ENCODE peak calls at places on chromosomes 1 and 21, in eight cellular contexts. One of them, this sample, is unnamed.

GRCh38 chr1:236762410-236762809 is 32.7 kb upstream of the MTR start:
- DNase-seq in stimulated activated CD8-positive, alpha-beta memory T cell treated with anti-CD3 and anti-CD28 coated beads, Interleukin-2, amount 100 ng/mL, for 1 hour: no peak
- DNase-seq in amniotic stem cell: no peak
- DNase-seq in OCI-LY7: no peak
- DNase-seq in activated CD8-positive, alpha-beta T cell treated with anti-CD3 and anti-CD28 coated beads, Interleukin-2, amount 10 ng/mL, durations not matched to agents 7 days and 5 days: no peak
- DNase-seq in natural killer cell: no peak
- DNase-seq in stimulated activated CD4-positive, alpha-beta T cell treated with anti-CD3 and anti-CD28 coated beads, Interleukin-15, amount 100 ng/mL, for 24 hours: no peak
- DNase-seq in activated CD4-positive, CD25-positive, alpha-beta regulatory T cell: no peak
- DNase-seq in this sample: no peak

GRCh38 chr1:111272081-111272480 is 18.6 kb upstream of the CHIA start:
- DNase-seq in stimulated activated CD8-positive, alpha-beta memory T cell treated with anti-CD3 and anti-CD28 coated beads, Interleukin-2, amount 100 ng/mL, for 1 hour: no peak
- DNase-seq in amniotic stem cell: no peak
- DNase-seq in OCI-LY7: no peak
- DNase-seq in activated CD8-positive, alpha-beta T cell treated with anti-CD3 and anti-CD28 coated beads, Interleukin-2, amount 10 ng/mL, durations not matched to agents 7 days and 5 days: no peak
- DNase-seq in natural killer cell: no peak
- DNase-seq in stimulated activated CD4-positive, alpha-beta T cell treated with anti-CD3 and anti-CD28 coated beads, Interleukin-15, amount 100 ng/mL, for 24 hours: no peak
- DNase-seq in activated CD4-positive, CD25-positive, alpha-beta regulatory T cell: no peak
- DNase-seq in this sample: no peak

GRCh38 chr1:221998186-221998612 is 256.3 kb upstream of the DUSP10 start:
- DNase-seq in stimulated activated CD8-positive, alpha-beta memory T cell treated with anti-CD3 and anti-CD28 coated beads, Interleukin-2, amount 100 ng/mL, for 1 hour: no peak
- DNase-seq in amniotic stem cell: no peak
- DNase-seq in OCI-LY7: no peak
- DNase-seq in activated CD8-positive, alpha-beta T cell treated with anti-CD3 and anti-CD28 coated beads, Interleukin-2, amount 10 ng/mL, durations not matched to agents 7 days and 5 days: no peak
- DNase-seq in natural killer cell: no peak
- DNase-seq in stimulated activated CD4-positive, alpha-beta T cell treated with anti-CD3 and anti-CD28 coated beads, Interleukin-15, amount 100 ng/mL, for 24 hours: no peak
- DNase-seq in activated CD4-positive, CD25-positive, alpha-beta regulatory T cell: no peak
- DNase-seq in this sample: no peak

GRCh38 chr1:85654066-85654782 is 54.0 kb downstream of the ZNHIT6 start:
- DNase-seq in stimulated activated CD8-positive, alpha-beta memory T cell treated with anti-CD3 and anti-CD28 coated beads, Interleukin-2, amount 100 ng/mL, for 1 hour: no peak
- DNase-seq in amniotic stem cell: peak; percentile 6
- DNase-seq in OCI-LY7: no peak
- DNase-seq in activated CD8-positive, alpha-beta T cell treated with anti-CD3 and anti-CD28 coated beads, Interleukin-2, amount 10 ng/mL, durations not matched to agents 7 days and 5 days: no peak
- DNase-seq in natural killer cell: no peak
- DNase-seq in stimulated activated CD4-positive, alpha-beta T cell treated with anti-CD3 and anti-CD28 coated beads, Interleukin-15, amount 100 ng/mL, for 24 hours: no peak
- DNase-seq in activated CD4-positive, CD25-positive, alpha-beta regulatory T cell: no peak
- DNase-seq in this sample: no peak

GRCh38 chr1:224592636-224593579 is 23.2 kb upstream of the CNIH3 start:
- DNase-seq in stimulated activated CD8-positive, alpha-beta memory T cell treated with anti-CD3 and anti-CD28 coated beads, Interleukin-2, amount 100 ng/mL, for 1 hour: no peak
- DNase-seq in amniotic stem cell: no peak
- DNase-seq in OCI-LY7: peak; percentile 40
- DNase-seq in activated CD8-positive, alpha-beta T cell treated with anti-CD3 and anti-CD28 coated beads, Interleukin-2, amount 10 ng/mL, durations not matched to agents 7 days and 5 days: no peak
- DNase-seq in natural killer cell: no peak
- DNase-seq in stimulated activated CD4-positive, alpha-beta T cell treated with anti-CD3 and anti-CD28 coated beads, Interleukin-15, amount 100 ng/mL, for 24 hours: no peak
- DNase-seq in activated CD4-positive, CD25-positive, alpha-beta regulatory T cell: no peak
- DNase-seq in this sample: peak; percentile 58

GRCh38 chr1:9453375-9454093 is 85.7 kb upstream of the SLC25A33 start:
- DNase-seq in stimulated activated CD8-positive, alpha-beta memory T cell treated with anti-CD3 and anti-CD28 coated beads, Interleukin-2, amount 100 ng/mL, for 1 hour: no peak
- DNase-seq in amniotic stem cell: no peak
- DNase-seq in OCI-LY7: no peak
- DNase-seq in activated CD8-positive, alpha-beta T cell treated with anti-CD3 and anti-CD28 coated beads, Interleukin-2, amount 10 ng/mL, durations not matched to agents 7 days and 5 days: no peak
- DNase-seq in natural killer cell: no peak
- DNase-seq in stimulated activated CD4-positive, alpha-beta T cell treated with anti-CD3 and anti-CD28 coated beads, Interleukin-15, amount 100 ng/mL, for 24 hours: no peak
- DNase-seq in activated CD4-positive, CD25-positive, alpha-beta regulatory T cell: no peak
- DNase-seq in this sample: no peak

GRCh38 chr1:167905182-167905581 is 8.8 kb downstream of the ADCY10 start:
- DNase-seq in stimulated activated CD8-positive, alpha-beta memory T cell treated with anti-CD3 and anti-CD28 coated beads, Interleukin-2, amount 100 ng/mL, for 1 hour: no peak
- DNase-seq in amniotic stem cell: no peak
- DNase-seq in OCI-LY7: no peak
- DNase-seq in activated CD8-positive, alpha-beta T cell treated with anti-CD3 and anti-CD28 coated beads, Interleukin-2, amount 10 ng/mL, durations not matched to agents 7 days and 5 days: no peak
- DNase-seq in natural killer cell: no peak
- DNase-seq in stimulated activated CD4-positive, alpha-beta T cell treated with anti-CD3 and anti-CD28 coated beads, Interleukin-15, amount 100 ng/mL, for 24 hours: no peak
- DNase-seq in activated CD4-positive, CD25-positive, alpha-beta regulatory T cell: no peak
- DNase-seq in this sample: no peak

GRCh38 chr1:27520651-27521050 is 30.7 kb upstream of the WASF2 start:
- DNase-seq in stimulated activated CD8-positive, alpha-beta memory T cell treated with anti-CD3 and anti-CD28 coated beads, Interleukin-2, amount 100 ng/mL, for 1 hour: no peak
- DNase-seq in amniotic stem cell: no peak
- DNase-seq in OCI-LY7: no peak
- DNase-seq in activated CD8-positive, alpha-beta T cell treated with anti-CD3 and anti-CD28 coated beads, Interleukin-2, amount 10 ng/mL, durations not matched to agents 7 days and 5 days: no peak
- DNase-seq in natural killer cell: no peak
- DNase-seq in stimulated activated CD4-positive, alpha-beta T cell treated with anti-CD3 and anti-CD28 coated beads, Interleukin-15, amount 100 ng/mL, for 24 hours: no peak
- DNase-seq in activated CD4-positive, CD25-positive, alpha-beta regulatory T cell: no peak
- DNase-seq in this sample: no peak

GRCh38 chr21:18832950-18833349 is 429.4 kb upstream of the TMPRSS15 start:
- DNase-seq in stimulated activated CD8-positive, alpha-beta memory T cell treated with anti-CD3 and anti-CD28 coated beads, Interleukin-2, amount 100 ng/mL, for 1 hour: no peak
- DNase-seq in amniotic stem cell: no peak
- DNase-seq in OCI-LY7: no peak
- DNase-seq in activated CD8-positive, alpha-beta T cell treated with anti-CD3 and anti-CD28 coated beads, Interleukin-2, amount 10 ng/mL, durations not matched to agents 7 days and 5 days: no peak
- DNase-seq in natural killer cell: no peak
- DNase-seq in stimulated activated CD4-positive, alpha-beta T cell treated with anti-CD3 and anti-CD28 coated beads, Interleukin-15, amount 100 ng/mL, for 24 hours: no peak
- DNase-seq in activated CD4-positive, CD25-positive, alpha-beta regulatory T cell: no peak
- DNase-seq in this sample: no peak

GRCh38 chr1:54984126-54984842 is 3.9 kb downstream of the TMEM61 start:
- DNase-seq in stimulated activated CD8-positive, alpha-beta memory T cell treated with anti-CD3 and anti-CD28 coated beads, Interleukin-2, amount 100 ng/mL, for 1 hour: no peak
- DNase-seq in amniotic stem cell: no peak
- DNase-seq in OCI-LY7: no peak
- DNase-seq in activated CD8-positive, alpha-beta T cell treated with anti-CD3 and anti-CD28 coated beads, Interleukin-2, amount 10 ng/mL, durations not matched to agents 7 days and 5 days: no peak
- DNase-seq in natural killer cell: no peak
- DNase-seq in stimulated activated CD4-positive, alpha-beta T cell treated with anti-CD3 and anti-CD28 coated beads, Interleukin-15, amount 100 ng/mL, for 24 hours: no peak
- DNase-seq in activated CD4-positive, CD25-positive, alpha-beta regulatory T cell: no peak
- DNase-seq in this sample: no peak

GRCh38 chr1:200036616-200037270 is 9.2 kb downstream of the NR5A2 start:
- DNase-seq in stimulated activated CD8-positive, alpha-beta memory T cell treated with anti-CD3 and anti-CD28 coated beads, Interleukin-2, amount 100 ng/mL, for 1 hour: no peak
- DNase-seq in amniotic stem cell: no peak
- DNase-seq in OCI-LY7: no peak
- DNase-seq in activated CD8-positive, alpha-beta T cell treated with anti-CD3 and anti-CD28 coated beads, Interleukin-2, amount 10 ng/mL, durations not matched to agents 7 days and 5 days: no peak
- DNase-seq in natural killer cell: no peak
- DNase-seq in stimulated activated CD4-positive, alpha-beta T cell treated with anti-CD3 and anti-CD28 coated beads, Interleukin-15, amount 100 ng/mL, for 24 hours: no peak
- DNase-seq in activated CD4-positive, CD25-positive, alpha-beta regulatory T cell: no peak
- DNase-seq in this sample: no peak

GRCh38 chr1:200877839-200878551 is 5.2 kb downstream of the GPR25 start:
- DNase-seq in stimulated activated CD8-positive, alpha-beta memory T cell treated with anti-CD3 and anti-CD28 coated beads, Interleukin-2, amount 100 ng/mL, for 1 hour: no peak
- DNase-seq in amniotic stem cell: no peak
- DNase-seq in OCI-LY7: no peak
- DNase-seq in activated CD8-positive, alpha-beta T cell treated with anti-CD3 and anti-CD28 coated beads, Interleukin-2, amount 10 ng/mL, durations not matched to agents 7 days and 5 days: peak; percentile 52
- DNase-seq in natural killer cell: no peak
- DNase-seq in stimulated activated CD4-positive, alpha-beta T cell treated with anti-CD3 and anti-CD28 coated beads, Interleukin-15, amount 100 ng/mL, for 24 hours: peak; percentile 76
- DNase-seq in activated CD4-positive, CD25-positive, alpha-beta regulatory T cell: no peak
- DNase-seq in this sample: no peak

GRCh38 chr1:202283991-202284390 is 57.7 kb downstream of the UBE2T start:
- DNase-seq in stimulated activated CD8-positive, alpha-beta memory T cell treated with anti-CD3 and anti-CD28 coated beads, Interleukin-2, amount 100 ng/mL, for 1 hour: no peak
- DNase-seq in amniotic stem cell: no peak
- DNase-seq in OCI-LY7: no peak
- DNase-seq in activated CD8-positive, alpha-beta T cell treated with anti-CD3 and anti-CD28 coated beads, Interleukin-2, amount 10 ng/mL, durations not matched to agents 7 days and 5 days: no peak
- DNase-seq in natural killer cell: no peak
- DNase-seq in stimulated activated CD4-positive, alpha-beta T cell treated with anti-CD3 and anti-CD28 coated beads, Interleukin-15, amount 100 ng/mL, for 24 hours: no peak
- DNase-seq in activated CD4-positive, CD25-positive, alpha-beta regulatory T cell: no peak
- DNase-seq in this sample: peak; percentile 30

GRCh38 chr1:44553771-44554170 is 120.5 kb downstream of the TMEM53 start:
- DNase-seq in stimulated activated CD8-positive, alpha-beta memory T cell treated with anti-CD3 and anti-CD28 coated beads, Interleukin-2, amount 100 ng/mL, for 1 hour: no peak
- DNase-seq in amniotic stem cell: peak; percentile 12
- DNase-seq in OCI-LY7: no peak
- DNase-seq in activated CD8-positive, alpha-beta T cell treated with anti-CD3 and anti-CD28 coated beads, Interleukin-2, amount 10 ng/mL, durations not matched to agents 7 days and 5 days: no peak
- DNase-seq in natural killer cell: no peak
- DNase-seq in stimulated activated CD4-positive, alpha-beta T cell treated with anti-CD3 and anti-CD28 coated beads, Interleukin-15, amount 100 ng/mL, for 24 hours: no peak
- DNase-seq in activated CD4-positive, CD25-positive, alpha-beta regulatory T cell: no peak
- DNase-seq in this sample: no peak

GRCh38 chr21:16308269-16308668 is 578.5 kb downstream of the USP25 start:
- DNase-seq in stimulated activated CD8-positive, alpha-beta memory T cell treated with anti-CD3 and anti-CD28 coated beads, Interleukin-2, amount 100 ng/mL, for 1 hour: no peak
- DNase-seq in amniotic stem cell: no peak
- DNase-seq in OCI-LY7: no peak
- DNase-seq in activated CD8-positive, alpha-beta T cell treated with anti-CD3 and anti-CD28 coated beads, Interleukin-2, amount 10 ng/mL, durations not matched to agents 7 days and 5 days: no peak
- DNase-seq in natural killer cell: no peak
- DNase-seq in stimulated activated CD4-positive, alpha-beta T cell treated with anti-CD3 and anti-CD28 coated beads, Interleukin-15, amount 100 ng/mL, for 24 hours: no peak
- DNase-seq in activated CD4-positive, CD25-positive, alpha-beta regulatory T cell: no peak
- DNase-seq in this sample: no peak

GRCh38 chr21:35191128-35191527 is 142.0 kb upstream of the RUNX1 start:
- DNase-seq in stimulated activated CD8-positive, alpha-beta memory T cell treated with anti-CD3 and anti-CD28 coated beads, Interleukin-2, amount 100 ng/mL, for 1 hour: no peak
- DNase-seq in amniotic stem cell: no peak
- DNase-seq in OCI-LY7: no peak
- DNase-seq in activated CD8-positive, alpha-beta T cell treated with anti-CD3 and anti-CD28 coated beads, Interleukin-2, amount 10 ng/mL, durations not matched to agents 7 days and 5 days: no peak
- DNase-seq in natural killer cell: no peak
- DNase-seq in stimulated activated CD4-positive, alpha-beta T cell treated with anti-CD3 and anti-CD28 coated beads, Interleukin-15, amount 100 ng/mL, for 24 hours: no peak
- DNase-seq in activated CD4-positive, CD25-positive, alpha-beta regulatory T cell: no peak
- DNase-seq in this sample: no peak

GRCh38 chr1:26358411-26359384 is 4.8 kb upstream of the CRYBG2 start:
- DNase-seq in stimulated activated CD8-positive, alpha-beta memory T cell treated with anti-CD3 and anti-CD28 coated beads, Interleukin-2, amount 100 ng/mL, for 1 hour: peak; percentile 56
- DNase-seq in amniotic stem cell: no peak
- DNase-seq in OCI-LY7: peak; percentile 26
- DNase-seq in activated CD8-positive, alpha-beta T cell treated with anti-CD3 and anti-CD28 coated beads, Interleukin-2, amount 10 ng/mL, durations not matched to agents 7 days and 5 days: peak; percentile 89
- DNase-seq in natural killer cell: no peak
- DNase-seq in stimulated activated CD4-positive, alpha-beta T cell treated with anti-CD3 and anti-CD28 coated beads, Interleukin-15, amount 100 ng/mL, for 24 hours: peak; percentile 75
- DNase-seq in activated CD4-positive, CD25-positive, alpha-beta regulatory T cell: no peak
- DNase-seq in this sample: no peak

GRCh38 chr1:111733183-111733995 is 5.8 kb downstream of the INKA2 start:
- DNase-seq in stimulated activated CD8-positive, alpha-beta memory T cell treated with anti-CD3 and anti-CD28 coated beads, Interleukin-2, amount 100 ng/mL, for 1 hour: no peak
- DNase-seq in amniotic stem cell: peak; percentile 43
- DNase-seq in OCI-LY7: no peak
- DNase-seq in activated CD8-positive, alpha-beta T cell treated with anti-CD3 and anti-CD28 coated beads, Interleukin-2, amount 10 ng/mL, durations not matched to agents 7 days and 5 days: no peak
- DNase-seq in natural killer cell: no peak
- DNase-seq in stimulated activated CD4-positive, alpha-beta T cell treated with anti-CD3 and anti-CD28 coated beads, Interleukin-15, amount 100 ng/mL, for 24 hours: no peak
- DNase-seq in activated CD4-positive, CD25-positive, alpha-beta regulatory T cell: no peak
- DNase-seq in this sample: no peak

GRCh38 chr1:87119741-87120140 is 205.3 kb downstream of the HS2ST1 start:
- DNase-seq in stimulated activated CD8-positive, alpha-beta memory T cell treated with anti-CD3 and anti-CD28 coated beads, Interleukin-2, amount 100 ng/mL, for 1 hour: no peak
- DNase-seq in amniotic stem cell: no peak
- DNase-seq in OCI-LY7: no peak
- DNase-seq in activated CD8-positive, alpha-beta T cell treated with anti-CD3 and anti-CD28 coated beads, Interleukin-2, amount 10 ng/mL, durations not matched to agents 7 days and 5 days: no peak
- DNase-seq in natural killer cell: no peak
- DNase-seq in stimulated activated CD4-positive, alpha-beta T cell treated with anti-CD3 and anti-CD28 coated beads, Interleukin-15, amount 100 ng/mL, for 24 hours: no peak
- DNase-seq in activated CD4-positive, CD25-positive, alpha-beta regulatory T cell: no peak
- DNase-seq in this sample: no peak

GRCh38 chr21:38297193-38297592 is 40.4 kb downstream of the KCNJ15 start:
- DNase-seq in stimulated activated CD8-positive, alpha-beta memory T cell treated with anti-CD3 and anti-CD28 coated beads, Interleukin-2, amount 100 ng/mL, for 1 hour: no peak
- DNase-seq in amniotic stem cell: peak; percentile 77
- DNase-seq in OCI-LY7: no peak
- DNase-seq in activated CD8-positive, alpha-beta T cell treated with anti-CD3 and anti-CD28 coated beads, Interleukin-2, amount 10 ng/mL, durations not matched to agents 7 days and 5 days: no peak
- DNase-seq in natural killer cell: no peak
- DNase-seq in stimulated activated CD4-positive, alpha-beta T cell treated with anti-CD3 and anti-CD28 coated beads, Interleukin-15, amount 100 ng/mL, for 24 hours: no peak
- DNase-seq in activated CD4-positive, CD25-positive, alpha-beta regulatory T cell: no peak
- DNase-seq in this sample: no peak

GRCh38 chr1:51576085-51576444 is 40.8 kb upstream of the OSBPL9 start:
- DNase-seq in stimulated activated CD8-positive, alpha-beta memory T cell treated with anti-CD3 and anti-CD28 coated beads, Interleukin-2, amount 100 ng/mL, for 1 hour: no peak
- DNase-seq in amniotic stem cell: no peak
- DNase-seq in OCI-LY7: no peak
- DNase-seq in activated CD8-positive, alpha-beta T cell treated with anti-CD3 and anti-CD28 coated beads, Interleukin-2, amount 10 ng/mL, durations not matched to agents 7 days and 5 days: peak; percentile 38
- DNase-seq in natural killer cell: no peak
- DNase-seq in stimulated activated CD4-positive, alpha-beta T cell treated with anti-CD3 and anti-CD28 coated beads, Interleukin-15, amount 100 ng/mL, for 24 hours: no peak
- DNase-seq in activated CD4-positive, CD25-positive, alpha-beta regulatory T cell: no peak
- DNase-seq in this sample: no peak

GRCh38 chr1:54298284-54299033 is 98.5 kb downstream of the MRPL37 start:
- DNase-seq in stimulated activated CD8-positive, alpha-beta memory T cell treated with anti-CD3 and anti-CD28 coated beads, Interleukin-2, amount 100 ng/mL, for 1 hour: no peak
- DNase-seq in amniotic stem cell: no peak
- DNase-seq in OCI-LY7: no peak
- DNase-seq in activated CD8-positive, alpha-beta T cell treated with anti-CD3 and anti-CD28 coated beads, Interleukin-2, amount 10 ng/mL, durations not matched to agents 7 days and 5 days: no peak
- DNase-seq in natural killer cell: no peak
- DNase-seq in stimulated activated CD4-positive, alpha-beta T cell treated with anti-CD3 and anti-CD28 coated beads, Interleukin-15, amount 100 ng/mL, for 24 hours: no peak
- DNase-seq in activated CD4-positive, CD25-positive, alpha-beta regulatory T cell: no peak
- DNase-seq in this sample: no peak

GRCh38 chr1:4396571-4396970 is 257.8 kb upstream of the AJAP1 start:
- DNase-seq in stimulated activated CD8-positive, alpha-beta memory T cell treated with anti-CD3 and anti-CD28 coated beads, Interleukin-2, amount 100 ng/mL, for 1 hour: no peak
- DNase-seq in amniotic stem cell: no peak
- DNase-seq in OCI-LY7: no peak
- DNase-seq in activated CD8-positive, alpha-beta T cell treated with anti-CD3 and anti-CD28 coated beads, Interleukin-2, amount 10 ng/mL, durations not matched to agents 7 days and 5 days: no peak
- DNase-seq in natural killer cell: no peak
- DNase-seq in stimulated activated CD4-positive, alpha-beta T cell treated with anti-CD3 and anti-CD28 coated beads, Interleukin-15, amount 100 ng/mL, for 24 hours: no peak
- DNase-seq in activated CD4-positive, CD25-positive, alpha-beta regulatory T cell: no peak
- DNase-seq in this sample: no peak

GRCh38 chr21:43812139-43812821 is 22.9 kb downstream of the RRP1 start:
- DNase-seq in stimulated activated CD8-positive, alpha-beta memory T cell treated with anti-CD3 and anti-CD28 coated beads, Interleukin-2, amount 100 ng/mL, for 1 hour: no peak
- DNase-seq in amniotic stem cell: no peak
- DNase-seq in OCI-LY7: no peak
- DNase-seq in activated CD8-positive, alpha-beta T cell treated with anti-CD3 and anti-CD28 coated beads, Interleukin-2, amount 10 ng/mL, durations not matched to agents 7 days and 5 days: no peak
- DNase-seq in natural killer cell: no peak
- DNase-seq in stimulated activated CD4-positive, alpha-beta T cell treated with anti-CD3 and anti-CD28 coated beads, Interleukin-15, amount 100 ng/mL, for 24 hours: no peak
- DNase-seq in activated CD4-positive, CD25-positive, alpha-beta regulatory T cell: no peak
- DNase-seq in this sample: no peak

GRCh38 chr1:201493757-201494617 is 12.9 kb downstream of the CSRP1 start:
- DNase-seq in stimulated activated CD8-positive, alpha-beta memory T cell treated with anti-CD3 and anti-CD28 coated beads, Interleukin-2, amount 100 ng/mL, for 1 hour: no peak
- DNase-seq in amniotic stem cell: no peak
- DNase-seq in OCI-LY7: no peak
- DNase-seq in activated CD8-positive, alpha-beta T cell treated with anti-CD3 and anti-CD28 coated beads, Interleukin-2, amount 10 ng/mL, durations not matched to agents 7 days and 5 days: no peak
- DNase-seq in natural killer cell: no peak
- DNase-seq in stimulated activated CD4-positive, alpha-beta T cell treated with anti-CD3 and anti-CD28 coated beads, Interleukin-15, amount 100 ng/mL, for 24 hours: no peak
- DNase-seq in activated CD4-positive, CD25-positive, alpha-beta regulatory T cell: no peak
- DNase-seq in this sample: no peak

GRCh38 chr1:67085326-67085725 is 31.4 kb upstream of the SLC35D1 start:
- DNase-seq in stimulated activated CD8-positive, alpha-beta memory T cell treated with anti-CD3 and anti-CD28 coated beads, Interleukin-2, amount 100 ng/mL, for 1 hour: no peak
- DNase-seq in amniotic stem cell: no peak
- DNase-seq in OCI-LY7: no peak
- DNase-seq in activated CD8-positive, alpha-beta T cell treated with anti-CD3 and anti-CD28 coated beads, Interleukin-2, amount 10 ng/mL, durations not matched to agents 7 days and 5 days: no peak
- DNase-seq in natural killer cell: no peak
- DNase-seq in stimulated activated CD4-positive, alpha-beta T cell treated with anti-CD3 and anti-CD28 coated beads, Interleukin-15, amount 100 ng/mL, for 24 hours: no peak
- DNase-seq in activated CD4-positive, CD25-positive, alpha-beta regulatory T cell: no peak
- DNase-seq in this sample: no peak

GRCh38 chr1:13730751-13731482 is 30.9 kb downstream of the PRDM2 start:
- DNase-seq in stimulated activated CD8-positive, alpha-beta memory T cell treated with anti-CD3 and anti-CD28 coated beads, Interleukin-2, amount 100 ng/mL, for 1 hour: peak; percentile 60
- DNase-seq in amniotic stem cell: no peak
- DNase-seq in OCI-LY7: peak; percentile 97
- DNase-seq in activated CD8-positive, alpha-beta T cell treated with anti-CD3 and anti-CD28 coated beads, Interleukin-2, amount 10 ng/mL, durations not matched to agents 7 days and 5 days: peak; percentile 92
- DNase-seq in natural killer cell: peak; percentile 58
- DNase-seq in stimulated activated CD4-positive, alpha-beta T cell treated with anti-CD3 and anti-CD28 coated beads, Interleukin-15, amount 100 ng/mL, for 24 hours: peak; percentile 86
- DNase-seq in activated CD4-positive, CD25-positive, alpha-beta regulatory T cell: peak; percentile 63
- DNase-seq in this sample: no peak

GRCh38 chr1:36349241-36349671 is 25.8 kb upstream of the EVA1B start:
- DNase-seq in stimulated activated CD8-positive, alpha-beta memory T cell treated with anti-CD3 and anti-CD28 coated beads, Interleukin-2, amount 100 ng/mL, for 1 hour: no peak
- DNase-seq in amniotic stem cell: no peak
- DNase-seq in OCI-LY7: peak; percentile 88
- DNase-seq in activated CD8-positive, alpha-beta T cell treated with anti-CD3 and anti-CD28 coated beads, Interleukin-2, amount 10 ng/mL, durations not matched to agents 7 days and 5 days: no peak
- DNase-seq in natural killer cell: no peak
- DNase-seq in stimulated activated CD4-positive, alpha-beta T cell treated with anti-CD3 and anti-CD28 coated beads, Interleukin-15, amount 100 ng/mL, for 24 hours: peak; percentile 32
- DNase-seq in activated CD4-positive, CD25-positive, alpha-beta regulatory T cell: no peak
- DNase-seq in this sample: no peak

GRCh38 chr1:238485062-238485905 is 594.6 kb upstream of the ZP4 start:
- DNase-seq in stimulated activated CD8-positive, alpha-beta memory T cell treated with anti-CD3 and anti-CD28 coated beads, Interleukin-2, amount 100 ng/mL, for 1 hour: no peak
- DNase-seq in amniotic stem cell: no peak
- DNase-seq in OCI-LY7: no peak
- DNase-seq in activated CD8-positive, alpha-beta T cell treated with anti-CD3 and anti-CD28 coated beads, Interleukin-2, amount 10 ng/mL, durations not matched to agents 7 days and 5 days: no peak
- DNase-seq in natural killer cell: no peak
- DNase-seq in stimulated activated CD4-positive, alpha-beta T cell treated with anti-CD3 and anti-CD28 coated beads, Interleukin-15, amount 100 ng/mL, for 24 hours: no peak
- DNase-seq in activated CD4-positive, CD25-positive, alpha-beta regulatory T cell: no peak
- DNase-seq in this sample: no peak

GRCh38 chr1:246416261-246416660 is 90.8 kb downstream of the SMYD3 start:
- DNase-seq in stimulated activated CD8-positive, alpha-beta memory T cell treated with anti-CD3 and anti-CD28 coated beads, Interleukin-2, amount 100 ng/mL, for 1 hour: no peak
- DNase-seq in amniotic stem cell: no peak
- DNase-seq in OCI-LY7: no peak
- DNase-seq in activated CD8-positive, alpha-beta T cell treated with anti-CD3 and anti-CD28 coated beads, Interleukin-2, amount 10 ng/mL, durations not matched to agents 7 days and 5 days: no peak
- DNase-seq in natural killer cell: no peak
- DNase-seq in stimulated activated CD4-positive, alpha-beta T cell treated with anti-CD3 and anti-CD28 coated beads, Interleukin-15, amount 100 ng/mL, for 24 hours: no peak
- DNase-seq in activated CD4-positive, CD25-positive, alpha-beta regulatory T cell: no peak
- DNase-seq in this sample: no peak

GRCh38 chr1:204446413-204447111 is 34.9 kb upstream of the PPP1R15B start:
- DNase-seq in stimulated activated CD8-positive, alpha-beta memory T cell treated with anti-CD3 and anti-CD28 coated beads, Interleukin-2, amount 100 ng/mL, for 1 hour: peak; percentile 62
- DNase-seq in amniotic stem cell: peak; percentile 17
- DNase-seq in OCI-LY7: peak; percentile 88
- DNase-seq in activated CD8-positive, alpha-beta T cell treated with anti-CD3 and anti-CD28 coated beads, Interleukin-2, amount 10 ng/mL, durations not matched to agents 7 days and 5 days: peak; percentile 84
- DNase-seq in natural killer cell: peak; percentile 65
- DNase-seq in stimulated activated CD4-positive, alpha-beta T cell treated with anti-CD3 and anti-CD28 coated beads, Interleukin-15, amount 100 ng/mL, for 24 hours: peak; percentile 80
- DNase-seq in activated CD4-positive, CD25-positive, alpha-beta regulatory T cell: peak; percentile 60
- DNase-seq in this sample: no peak

GRCh38 chr1:248751635-248752034 is 3.9 kb downstream of the LYPD8 start:
- DNase-seq in stimulated activated CD8-positive, alpha-beta memory T cell treated with anti-CD3 and anti-CD28 coated beads, Interleukin-2, amount 100 ng/mL, for 1 hour: no peak
- DNase-seq in amniotic stem cell: no peak
- DNase-seq in OCI-LY7: no peak
- DNase-seq in activated CD8-positive, alpha-beta T cell treated with anti-CD3 and anti-CD28 coated beads, Interleukin-2, amount 10 ng/mL, durations not matched to agents 7 days and 5 days: no peak
- DNase-seq in natural killer cell: no peak
- DNase-seq in stimulated activated CD4-positive, alpha-beta T cell treated with anti-CD3 and anti-CD28 coated beads, Interleukin-15, amount 100 ng/mL, for 24 hours: no peak
- DNase-seq in activated CD4-positive, CD25-positive, alpha-beta regulatory T cell: no peak
- DNase-seq in this sample: no peak